ENCODE peak calls at places on chromosomes 1 and 21, in seven cellular contexts. E is astrocyte, N is uterus, D is Peyer's patch, X is right lobe of liver, M is upper lobe of left lung, C is OCI-LY7. V is an unnamed sample.
A peak's percentile ranks its signal among the peaks of the same experiment; 100 is the strongest.

GRCh38 chr1:65423884-65424655 is 3.6 kb downstream of the LEPR start:
- DNase-seq in E (peak; percentile 91), N (no peak), D (no peak), X (no peak), M (no peak), C (no peak), V (no peak)

GRCh38 chr1:205915354-205915990 is 27.8 kb downstream of the SLC26A9 start:
- DNase-seq in E (no peak), N (no peak), D (no peak), X (no peak), M (no peak), C (no peak), V (no peak)

GRCh38 chr1:154501423-154502065 is 475 bp upstream of the TDRD10 start:
- DNase-seq in E (no peak), N (peak; percentile 34), D (no peak), X (peak; percentile 71), M (peak; percentile 58), C (no peak), V (no peak)

GRCh38 chr1:91725961-91726704 is 159.8 kb downstream of the TGFBR3 start:
- DNase-seq in E (peak; percentile 86), N (peak; percentile 81), D (no peak), X (no peak), M (no peak), C (no peak), V (peak; percentile 66)

GRCh38 chr1:84603941-84604830 is 29.9 kb upstream of the CTBS start:
- DNase-seq in E (peak; percentile 88), N (peak; percentile 77), D (no peak), X (no peak), M (no peak), C (no peak), V (peak; percentile 15)

GRCh38 chr1:169180167-169180566 is 73.7 kb downstream of the ATP1B1 start:
- DNase-seq in E (no peak), N (no peak), D (no peak), X (no peak), M (no peak), C (no peak), V (no peak)

GRCh38 chr1:2528611-2528965 is 1.5 kb downstream of the HES5 start:
- DNase-seq in E (no peak), N (no peak), D (no peak), X (no peak), M (no peak), C (no peak), V (no peak)

GRCh38 chr1:237141471-237141870 is 99.5 kb downstream of the RYR2 start:
- DNase-seq in E (no peak), N (no peak), D (no peak), X (no peak), M (no peak), C (no peak), V (no peak)

GRCh38 chr1:190633488-190633887 is 155.8 kb upstream of the BRINP3 start:
- DNase-seq in E (no peak), N (no peak), D (no peak), X (no peak), M (no peak), C (no peak), V (no peak)

GRCh38 chr1:43868741-43869067 is 64.9 kb upstream of the ARTN start:
- DNase-seq in E (peak; percentile 75), N (peak; percentile 65), D (peak; percentile 13), X (no peak), M (no peak), C (no peak), V (peak; percentile 17)

GRCh38 chr21:42456457-42456856 is 39.6 kb downstream of the RSPH1 start:
- DNase-seq in E (no peak), N (no peak), D (no peak), X (no peak), M (no peak), C (no peak), V (no peak)

GRCh38 chr1:64892576-64893573 is 73.5 kb downstream of the JAK1 start:
- DNase-seq in E (no peak), N (no peak), D (no peak), X (no peak), M (peak; percentile 41), C (no peak), V (no peak)

GRCh38 chr1:22861764-22862440 is 110.8 kb downstream of the LACTBL1 start:
- DNase-seq in E (peak; percentile 63), N (no peak), D (no peak), X (no peak), M (no peak), C (no peak), V (no peak)

GRCh38 chr1:75234499-75235064 is 100.4 kb downstream of the LHX8 start:
- DNase-seq in E (no peak), N (no peak), D (no peak), X (no peak), M (no peak), C (no peak), V (no peak)

GRCh38 chr21:32412998-32413504 is 545 bp downstream of the EVA1C start:
- DNase-seq in E (no peak), N (peak; percentile 63), D (no peak), X (peak; percentile 57), M (peak; percentile 73), C (no peak), V (peak; percentile 20)

GRCh38 chr1:243264718-243265117 is 8.9 kb downstream of the SDCCAG8 start:
- DNase-seq in E (peak; percentile 72), N (no peak), D (no peak), X (no peak), M (no peak), C (no peak), V (no peak)

GRCh38 chr1:35243681-35244080 is 24.8 kb upstream of the ZMYM4 start:
- DNase-seq in E (no peak), N (no peak), D (no peak), X (peak; percentile 84), M (no peak), C (no peak), V (no peak)

GRCh38 chr1:94865369-94865768 is 45.2 kb downstream of the SLC44A3 start:
- DNase-seq in E (peak; percentile 84), N (no peak), D (no peak), X (no peak), M (no peak), C (no peak), V (no peak)

GRCh38 chr1:100950776-100951175 is 54.9 kb downstream of the SLC30A7 start:
- DNase-seq in E (peak; percentile 80), N (no peak), D (no peak), X (no peak), M (no peak), C (no peak), V (no peak)

GRCh38 chr1:235831148-235831547 is 35.6 kb downstream of the LYST start:
- DNase-seq in E (no peak), N (no peak), D (no peak), X (no peak), M (peak; percentile 60), C (no peak), V (no peak)

GRCh38 chr1:2111674-2112035 is 61.4 kb downstream of the PRKCZ start:
- DNase-seq in E (no peak), N (no peak), D (no peak), X (no peak), M (no peak), C (no peak), V (no peak)

GRCh38 chr1:22612657-22613056 is 23.8 kb upstream of the C1QA start:
- DNase-seq in E (no peak), N (no peak), D (no peak), X (no peak), M (no peak), C (no peak), V (no peak)

GRCh38 chr1:206796984-206797402 is 24.7 kb upstream of the IL10 start:
- DNase-seq in E (no peak), N (no peak), D (no peak), X (no peak), M (peak; percentile 39), C (no peak), V (no peak)

DNA sequence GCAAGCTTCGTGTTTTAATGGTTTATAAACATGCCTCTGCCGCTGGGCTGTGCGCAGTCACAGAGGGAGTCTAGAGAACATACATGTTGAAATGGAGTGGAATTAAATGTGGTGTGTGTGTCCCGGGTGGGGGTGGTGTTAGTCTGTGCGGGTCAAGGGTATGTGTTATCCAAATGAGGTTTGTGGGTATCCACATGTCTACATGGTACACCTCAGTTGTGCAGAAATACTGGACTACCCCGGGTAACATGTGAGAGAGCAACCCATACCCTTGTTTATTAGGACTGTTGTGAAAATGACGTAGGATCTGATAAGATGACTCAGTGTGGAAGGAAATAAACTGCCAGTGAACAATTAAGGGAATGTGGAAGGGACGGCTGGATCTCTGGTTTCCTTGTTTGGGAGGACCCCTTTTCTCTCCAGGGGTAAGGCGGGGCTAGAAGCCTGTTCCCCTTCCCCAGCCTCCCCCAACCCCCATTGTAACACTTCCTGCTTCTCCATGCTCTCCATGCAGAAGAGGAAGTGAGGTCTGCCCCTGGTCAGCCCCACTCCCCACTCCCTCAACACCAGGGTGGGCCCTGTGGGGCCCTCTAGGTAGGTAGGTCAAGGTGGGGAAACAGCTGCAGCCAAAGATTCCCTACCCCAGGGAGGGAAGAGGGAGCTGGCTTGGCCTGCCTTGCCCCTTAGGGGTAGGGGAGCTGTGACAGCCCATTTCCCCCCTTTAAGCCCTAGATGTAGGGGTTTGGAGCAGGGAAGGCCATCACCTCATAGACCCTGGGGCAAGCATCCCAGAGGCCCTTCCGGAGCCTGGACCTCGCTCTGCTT is 690 bp downstream of the EPS8L3 start:
- DNase-seq in E (peak; percentile 68), N (peak; percentile 14), D (peak; percentile 9), X (peak; percentile 39), M (peak; percentile 28), C (no peak), V (peak; percentile 18)
- H3K27ac ChIP-seq in E (peak overlapping the region; percentile 12), N (no peak overlapping the region), D (peak overlapping the region; percentile 94), X (no peak overlapping the region), M (peak overlapping the region; percentile 38), C (no peak overlapping the region), V (no peak overlapping the region)

GRCh38 chr1:18693256-18694098 is 62.8 kb downstream of the PAX7 start:
- DNase-seq in E (no peak), N (no peak), D (no peak), X (no peak), M (no peak), C (no peak), V (no peak)
- TF ChIP-seq CTCF in E (no peak), N (no peak), D (no peak), X (no peak), M (no peak), C (no peak), V (no peak)

DNA sequence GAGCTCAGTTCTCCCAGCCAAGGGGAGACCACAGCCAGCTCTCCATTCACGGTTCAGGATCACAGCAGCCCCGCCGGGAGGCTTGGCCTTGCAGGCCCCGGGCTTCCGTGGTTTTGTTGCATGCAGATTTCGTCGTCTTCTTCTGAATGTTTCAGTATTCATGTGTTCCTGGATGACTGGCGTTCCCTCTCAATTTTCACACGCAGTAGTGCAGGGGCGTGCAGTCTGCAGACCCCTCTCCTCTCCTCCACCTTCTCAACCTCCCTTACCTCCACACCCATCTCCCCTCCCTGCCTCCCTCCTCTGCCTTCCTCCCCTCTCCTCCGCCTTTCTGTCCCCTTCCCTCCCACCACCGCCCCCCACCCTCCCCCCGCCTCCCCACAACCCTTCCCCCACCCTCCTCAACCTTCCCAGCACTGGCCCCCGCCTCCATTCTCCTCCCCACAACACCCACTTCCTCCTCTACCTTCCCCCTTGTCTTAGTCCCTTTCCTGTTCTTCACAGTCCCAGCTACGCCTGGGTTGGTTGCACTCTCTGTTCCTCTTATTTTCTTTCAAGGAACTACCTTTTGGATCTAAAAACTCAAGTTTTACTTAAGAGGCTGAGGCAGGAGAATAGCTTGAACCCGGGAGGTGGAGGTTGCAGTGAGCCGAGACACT is 8.4 kb upstream of the SLC19A1 start:
- DNase-seq in E (no peak), N (no peak), D (peak; percentile 84), X (peak; percentile 52), M (peak; percentile 69), C (peak; percentile 40), V (no peak)
- H3K4me3 ChIP-seq in E (no peak overlapping the region), N (no peak overlapping the region), D (no peak overlapping the region), X (no peak overlapping the region), M (no peak overlapping the region), C (no peak overlapping the region), V (no peak overlapping the region)

GRCh38 chr1:56517404-56518130 is 61.8 kb downstream of the PLPP3 start:
- DNase-seq in E (no peak), N (no peak), D (no peak), X (no peak), M (no peak), C (no peak), V (no peak)
- H3K27ac ChIP-seq in E (no peak overlapping the region), N (no peak overlapping the region), D (peak overlapping the region; percentile 72), X (no peak overlapping the region), M (peak overlapping the region; percentile 83), C (no peak overlapping the region), V (no peak overlapping the region)